ENCODE peak calls at places on chromosomes 7 and 10, in ten cellular contexts. X is uterus, B is cardiac muscle cell, A is GM23248, Q is astrocyte, P is A673, C is psoas muscle, T is PC-9, U is adrenal gland, Z is Panc1. L is an unnamed sample.
A peak's percentile ranks its signal among the peaks of the same experiment; 100 is the strongest.

GRCh38 chr10:124656113-124656490 is 88.1 kb downstream of the FAM53B start:
- DNase-seq in Q (no peak), T (no peak), C (no peak), X (no peak), A (no peak), Z (no peak), U (no peak), P (no peak), B (no peak), L (no peak)

GRCh38 chr7:106736508-106737201 is 75.7 kb upstream of the CCDC71L start:
- DNase-seq in Z (peak; percentile 57), A (peak; percentile 85), Q (peak; percentile 63), P (peak; percentile 75), X (no peak), U (no peak), B (peak; percentile 92), T (peak; percentile 58), C (no peak), L (peak; percentile 23)

GRCh38 chr10:90306187-90306586 is 551.7 kb downstream of the HTR7 start:
- DNase-seq in Z (peak; percentile 96), A (no peak), C (no peak), Q (peak; percentile 96), B (peak; percentile 89), P (no peak), T (no peak), X (no peak), U (no peak), L (no peak)

GRCh38 chr7:97064972-97065587 is 40.4 kb upstream of the DLX5 start:
- DNase-seq in X (no peak), P (peak; percentile 70), C (no peak), Z (peak; percentile 38), U (peak; percentile 18), A (peak; percentile 65), Q (peak; percentile 22), T (peak; percentile 39), B (peak; percentile 68), L (peak; percentile 12)

GRCh38 chr10:93749218-93749799 is 8.4 kb upstream of the LGI1 start:
- DNase-seq in Z (no peak), Q (peak; percentile 18), X (no peak), B (no peak), U (peak; percentile 24), A (peak; percentile 12), T (peak; percentile 49), P (no peak), C (no peak), L (no peak)

GRCh38 chr10:91434041-91434440 is 23.9 kb downstream of the HECTD2 start:
- DNase-seq in U (no peak), C (no peak), B (no peak), X (no peak), A (peak; percentile 51), Q (peak; percentile 65), P (no peak), Z (no peak), T (no peak), L (no peak)

GRCh38 chr7:137531671-137532070 is 188.1 kb upstream of the PTN start:
- DNase-seq in C (no peak), Q (no peak), Z (no peak), A (no peak), U (no peak), X (no peak), P (no peak), B (no peak), T (no peak), L (no peak)

GRCh38 chr10:11403116-11403515 is 208.3 kb downstream of the USP6NL start:
- DNase-seq in B (no peak), T (no peak), C (no peak), A (no peak), Z (no peak), P (no peak), Q (no peak), U (no peak), X (no peak), L (no peak)

GRCh38 chr10:33791295-33791694 is 456.8 kb upstream of the NRP1 start:
- DNase-seq in B (peak; percentile 50), Z (no peak), P (no peak), Q (peak; percentile 38), X (no peak), A (no peak), C (no peak), T (no peak), U (no peak), L (no peak)

GRCh38 chr7:36802459-36802858 is 78.2 kb upstream of the AOAH start:
- DNase-seq in B (no peak), C (no peak), Z (no peak), U (no peak), A (no peak), X (no peak), T (no peak), Q (no peak), P (no peak), L (no peak)

GRCh38 chr10:63700209-63700934 is 179.2 kb downstream of the REEP3 start:
- DNase-seq in U (no peak), Z (peak; percentile 87), C (peak; percentile 78), A (peak; percentile 98), X (peak; percentile 72), Q (peak; percentile 99), B (peak; percentile 93), T (peak; percentile 92), P (peak; percentile 86), L (no peak)

GRCh38 chr10:97017474-97017903 is 168.3 kb downstream of the SLIT1 start:
- DNase-seq in T (no peak), Z (no peak), C (no peak), A (no peak), Q (no peak), X (no peak), U (no peak), B (no peak), P (no peak), L (no peak)

GRCh38 chr10:22244001-22244400 is 26.2 kb upstream of the EBLN1 start:
- DNase-seq in A (no peak), C (no peak), B (no peak), P (no peak), U (no peak), Z (no peak), T (no peak), Q (no peak), X (no peak), L (no peak)

GRCh38 chr10:101139421-101139911 is 8.4 kb downstream of the TLX1 start:
- DNase-seq in C (no peak), Q (no peak), A (peak; percentile 57), B (peak; percentile 37), Z (no peak), X (no peak), U (no peak), T (no peak), P (no peak), L (no peak)

GRCh38 chr7:35025391-35025870 is 11.9 kb downstream of the DPY19L1 start:
- DNase-seq in A (no peak), B (no peak), T (peak; percentile 68), Q (no peak), U (no peak), C (no peak), Z (no peak), X (no peak), P (no peak), L (no peak)
- H3K27ac ChIP-seq in A (no peak overlapping the region), B (no peak overlapping the region), T (no peak overlapping the region), Q (no peak overlapping the region), U (no peak overlapping the region), C (no peak overlapping the region), Z (peak overlapping the region; percentile 5), X (no peak overlapping the region), P (no peak overlapping the region), L (no peak overlapping the region)

DNA sequence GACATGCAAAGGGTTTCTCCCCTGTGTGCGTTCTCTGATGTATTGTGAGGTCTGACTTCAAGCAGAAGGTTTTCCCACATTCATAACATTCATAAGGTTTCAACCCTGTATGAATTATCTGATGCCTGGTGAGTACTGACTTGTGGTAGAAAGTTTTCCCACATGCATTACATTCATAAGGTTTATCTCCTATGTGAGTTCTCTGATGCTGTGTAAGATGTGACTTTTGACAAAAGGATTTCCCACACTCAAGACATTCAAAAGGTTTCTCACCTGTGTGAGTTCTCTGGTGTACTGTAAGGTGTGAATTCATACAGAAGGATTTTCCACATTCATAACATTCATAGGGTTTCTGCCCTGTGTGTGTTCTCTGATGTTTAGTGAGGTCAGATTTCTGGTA is 45.1 kb downstream of the ZNF33B start:
- DNase-seq in Z (no peak), X (no peak), Q (peak; percentile 10), T (no peak), A (no peak), B (no peak), U (no peak), C (no peak), P (no peak), L (no peak)
- H3K9me3 ChIP-seq in Z (peaks cover 76% of the 10 kb centered on the region), X (no peaks in the 10 kb centered on the region), Q (peaks cover 41% of the 10 kb centered on the region), T (peaks cover 32% of the 10 kb centered on the region), A (no peaks in the 10 kb centered on the region), B (no peaks in the 10 kb centered on the region), U (no peaks in the 10 kb centered on the region), C (peaks cover 20% of the 10 kb centered on the region), P (peaks cover 48% of the 10 kb centered on the region), L (no peaks in the 10 kb centered on the region)

GRCh38 chr10:67849331-67850011 is 11.5 kb upstream of the DNAJC12 start:
- DNase-seq in Q (peak; percentile 90), U (peak; percentile 98), B (peak; percentile 97), A (peak; percentile 96), P (peak; percentile 97), X (peak; percentile 97), C (peak; percentile 98), T (peak; percentile 81), Z (peak; percentile 87), L (peak; percentile 91)
- H3K27ac ChIP-seq in Q (peak overlapping the region; percentile 96), U (peak overlapping the region; percentile 91), B (peak overlapping the region; percentile 98), A (peak overlapping the region; percentile 88), P (peak overlapping the region; percentile 82), X (peak overlapping the region; percentile 94), C (peak overlapping the region; percentile 99), T (peak overlapping the region; percentile 88), Z (peak overlapping the region; percentile 96), L (peak overlapping the region; percentile 81)

GRCh38 chr7:151392002-151392401 is 17.8 kb downstream of the WDR86 start:
- DNase-seq in C (peak; percentile 29), A (no peak), U (no peak), T (no peak), B (no peak), Z (no peak), Q (no peak), P (no peak), X (no peak), L (no peak)

GRCh38 chr7:151393031-151393977 is 16.5 kb downstream of the WDR86 start:
- DNase-seq in T (no peak), U (no peak), Z (no peak), A (no peak), P (no peak), X (no peak), Q (no peak), C (peak; percentile 42), B (no peak), L (no peak)

GRCh38 chr7:151391358-151391730 is 18.5 kb downstream of the WDR86 start:
- DNase-seq in B (no peak), A (no peak), Q (no peak), C (peak; percentile 26), X (no peak), P (no peak), Z (no peak), T (no peak), U (no peak), L (no peak)

GRCh38 chr7:151390594-151391357 is 19.1 kb downstream of the WDR86 start:
- DNase-seq in A (no peak), X (no peak), Z (no peak), Q (no peak), U (no peak), T (no peak), B (no peak), P (no peak), C (peak; percentile 11), L (no peak)

DNA sequence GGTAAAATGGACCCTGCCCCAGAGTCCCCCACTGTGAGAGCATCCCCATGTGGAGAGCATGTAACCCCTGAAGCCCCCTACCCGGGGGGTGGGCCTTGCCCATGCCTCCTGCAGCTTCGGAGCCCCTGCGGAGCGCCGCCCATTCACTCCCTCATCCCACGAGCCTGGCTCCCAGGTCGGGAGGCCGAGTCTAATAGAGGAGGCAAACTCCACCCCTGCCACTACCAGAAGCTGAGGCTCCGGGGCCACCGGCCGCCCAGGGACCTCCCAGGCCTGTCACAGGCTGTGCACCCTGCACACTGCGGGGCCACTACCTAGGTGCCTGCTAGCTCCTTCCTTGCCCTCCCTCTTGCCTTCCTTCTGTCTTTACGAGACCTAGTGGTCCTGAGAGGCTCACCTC is 17.4 kb downstream of the WDR86 start:
- DNase-seq in X (no peak), A (no peak), C (peak; percentile 54), P (no peak), B (no peak), U (no peak), T (no peak), Z (no peak), Q (no peak), L (no peak)
- H3K9me3 ChIP-seq in X (no peaks in the 10 kb centered on the region), A (no peaks in the 10 kb centered on the region), C (no peaks in the 10 kb centered on the region), P (no peaks in the 10 kb centered on the region), B (no peaks in the 10 kb centered on the region), U (no peaks in the 10 kb centered on the region), T (no peaks in the 10 kb centered on the region), Z (no peaks in the 10 kb centered on the region), Q (no peaks in the 10 kb centered on the region), L (no peaks in the 10 kb centered on the region)